ENCODE peak calls at places on chromosomes 4 and X, in nine cellular contexts. Y, U, B, X, F, Q, S, R and A are unnamed samples.

GRCh38 chr4:89704651-89705395 is 132.1 kb downstream of the SNCA start:
- DNase-seq in Y (no peak), U (no peak), B (no peak), X (no peak), F (no peak), Q (no peak), S (no peak), R (no peak), A (no peak)

GRCh38 chr4:56683455-56683854 is 2.4 kb upstream of the HOPX start:
- DNase-seq in Y (no peak), U (no peak), B (no peak), X (no peak), F (no peak), Q (no peak), S (no peak), R (no peak), A (no peak)

GRCh38 chr4:156773648-156774357 is 197.8 kb downstream of the PDGFC start:
- DNase-seq in Y (no peak), U (no peak), B (no peak), X (no peak), F (no peak), Q (no peak), S (no peak), R (no peak), A (no peak)

GRCh38 chr4:156560701-156561100 is 410.9 kb downstream of the PDGFC start:
- DNase-seq in Y (no peak), U (no peak), B (no peak), X (no peak), F (no peak), Q (peak), S (no peak), R (no peak), A (no peak)

GRCh38 chr4:113636877-113637276 is 124.7 kb downstream of the CAMK2D start:
- DNase-seq in Y (no peak), U (no peak), B (no peak), X (no peak), F (no peak), Q (peak), S (no peak), R (no peak), A (no peak)

GRCh38 chrX:83160096-83160495 is 348.0 kb upstream of the POU3F4 start:
- DNase-seq in Y (no peak), U (no peak), B (no peak), X (no peak), F (no peak), Q (peak), S (no peak), R (no peak), A (no peak)

GRCh38 chr4:144903953-144904711 is 193.9 kb downstream of the ANAPC10 start:
- DNase-seq in Y (no peak), U (no peak), B (no peak), X (no peak), F (no peak), Q (peak), S (no peak), R (no peak), A (no peak)

GRCh38 chrX:153824348-153824747 is 6.0 kb downstream of the PDZD4 start:
- DNase-seq in Y (no peak), U (no peak), B (no peak), X (peak), F (no peak), Q (no peak), S (no peak), R (no peak), A (no peak)

GRCh38 chrX:39331062-39331704 is 529.9 kb downstream of the MID1IP1 start:
- DNase-seq in Y (no peak), U (no peak), B (no peak), X (no peak), F (no peak), Q (peak), S (no peak), R (no peak), A (no peak)

GRCh38 chrX:153662266-153662665 is 11.3 kb downstream of the PNCK start:
- DNase-seq in Y (peak), U (peak), B (no peak), X (peak), F (peak), Q (peak), S (peak), R (no peak), A (peak)

GRCh38 chr4:109298279-109299010 is 4.0 kb downstream of the COL25A1 start:
- DNase-seq in Y (no peak), U (no peak), B (no peak), X (no peak), F (no peak), Q (no peak), S (no peak), R (peak), A (no peak)

GRCh38 chr4:61630548-61630947 is 430.4 kb downstream of the ADGRL3 start:
- DNase-seq in Y (no peak), U (no peak), B (no peak), X (no peak), F (no peak), Q (no peak), S (no peak), R (no peak), A (no peak)

GRCh38 chr4:37317104-37317643 is 72.6 kb downstream of the NWD2 start:
- DNase-seq in Y (no peak), U (no peak), B (no peak), X (no peak), F (no peak), Q (no peak), S (no peak), R (no peak), A (no peak)

GRCh38 chr4:186570193-186570996 is 15.0 kb upstream of the MTNR1A start:
- DNase-seq in Y (peak), U (no peak), B (no peak), X (no peak), F (peak), Q (no peak), S (no peak), R (no peak), A (no peak)

GRCh38 chrX:150848914-150849365 is 49.5 kb downstream of the CD99L2 start:
- DNase-seq in Y (peak), U (peak), B (no peak), X (no peak), F (peak), Q (peak), S (peak), R (no peak), A (no peak)

GRCh38 chr4:39453738-39454137 is 5.0 kb downstream of the RPL9 start:
- DNase-seq in Y (no peak), U (no peak), B (no peak), X (no peak), F (no peak), Q (no peak), S (no peak), R (no peak), A (no peak)
- TF ChIP-seq POLR2A in Y (no peak), U (no peak), B (no peak), X (no peak), F (no peak), Q (no peak), S (peak), R (no peak), A (no peak)

GRCh38 chr4:161680146-161680545 is 483.7 kb downstream of the FSTL5 start:
- DNase-seq in Y (no peak), U (no peak), B (no peak), X (no peak), F (no peak), Q (no peak), S (no peak), R (no peak), A (no peak)
- TF ChIP-seq POLR2A in Y (no peak), U (no peak), B (no peak), X (no peak), F (no peak), Q (no peak), S (no peak), R (no peak), A (no peak)

GRCh38 chr4:76489799-76490176 is 54.8 kb downstream of the SHROOM3 start:
- DNase-seq in Y (no peak), U (no peak), B (no peak), X (no peak), F (no peak), Q (no peak), S (no peak), R (no peak), A (no peak)

GRCh38 chr4:76494243-76494642 is 59.2 kb downstream of the SHROOM3 start:
- DNase-seq in Y (no peak), U (no peak), B (no peak), X (no peak), F (no peak), Q (no peak), S (no peak), R (no peak), A (no peak)

GRCh38 chr4:76499461-76499860 is 64.4 kb downstream of the SHROOM3 start:
- DNase-seq in Y (no peak), U (no peak), B (no peak), X (no peak), F (no peak), Q (no peak), S (no peak), R (no peak), A (no peak)

GRCh38 chr4:76498550-76498949 is 63.5 kb downstream of the SHROOM3 start:
- DNase-seq in Y (no peak), U (no peak), B (no peak), X (no peak), F (no peak), Q (no peak), S (peak), R (no peak), A (no peak)

DNA sequence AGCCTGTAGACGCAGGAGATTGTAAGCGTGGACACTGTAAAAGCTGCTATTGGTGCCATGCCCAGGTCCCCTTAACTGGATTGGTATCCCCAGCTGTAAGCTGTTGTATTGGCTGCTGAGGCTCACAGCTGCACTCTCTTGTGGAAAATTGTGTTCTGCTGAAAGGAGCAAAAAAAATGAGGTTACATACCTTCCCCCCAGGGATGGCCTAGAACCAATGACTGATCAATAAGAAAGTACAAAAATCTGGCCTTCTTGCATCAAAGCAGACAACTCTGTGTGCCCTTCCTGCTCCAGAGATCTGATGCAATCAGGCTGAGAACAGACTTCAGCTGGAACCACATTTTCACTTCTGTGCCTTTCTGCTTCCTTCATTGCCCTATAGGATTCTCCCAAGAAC is 60.1 kb downstream of the SHROOM3 start:
- DNase-seq in Y (no peak), U (no peak), B (no peak), X (no peak), F (no peak), Q (no peak), S (no peak), R (no peak), A (no peak)
- TF ChIP-seq POLR2A in Y (no peak), U (no peak), B (no peak), X (no peak), F (no peak), Q (no peak), S (no peak), R (no peak), A (no peak)

DNA sequence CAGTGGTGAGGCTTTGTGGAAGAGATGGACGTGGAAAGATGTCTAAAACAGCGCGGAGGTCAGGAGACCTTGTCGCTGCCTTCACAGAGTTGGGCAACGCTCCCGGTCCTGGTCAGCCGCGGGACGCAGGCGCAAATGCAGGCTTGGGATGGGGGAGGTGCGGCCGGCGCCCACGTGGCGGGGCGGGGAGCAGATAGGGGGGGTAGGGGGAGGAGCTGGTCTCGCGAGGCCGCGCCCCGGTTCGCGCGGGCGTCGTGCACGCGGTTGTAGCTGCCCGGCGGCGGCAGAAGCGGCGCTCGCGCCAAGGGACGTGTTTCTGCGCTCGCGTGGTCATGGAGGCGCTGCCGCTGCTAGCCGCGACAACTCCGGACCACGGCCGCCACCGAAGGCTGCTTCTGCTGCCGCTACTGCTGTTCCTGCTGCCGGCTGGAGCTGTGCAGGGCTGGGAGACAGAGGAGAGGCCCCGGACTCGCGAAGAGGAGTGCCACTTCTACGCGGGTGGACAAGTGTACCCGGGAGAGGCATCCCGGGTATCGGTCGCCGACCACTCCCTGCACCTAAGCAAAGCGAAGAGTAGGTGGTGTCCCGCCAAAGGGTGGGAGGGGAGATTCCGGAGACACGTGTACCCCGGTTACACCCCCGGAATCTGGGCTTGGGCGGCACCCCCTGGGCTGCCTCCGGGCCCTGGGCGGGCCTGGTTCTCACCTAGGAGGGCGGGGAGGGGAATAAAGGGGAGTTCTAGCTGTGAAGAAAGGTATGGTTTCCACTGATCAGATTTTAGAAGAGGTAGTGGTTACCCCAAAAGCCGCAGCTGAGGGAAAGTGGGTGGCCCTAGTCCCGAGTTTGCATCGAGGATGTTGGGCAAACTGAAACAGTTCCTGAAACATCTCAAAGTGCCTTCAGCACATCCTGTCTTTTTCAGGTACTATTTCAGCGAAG is at the start of gene PRDX4:
- DNase-seq in Y (peak), U (peak), B (peak), X (peak), F (peak), Q (peak), S (peak), R (peak), A (peak)
- TF ChIP-seq POLR2A in Y (peak), U (peak), B (peak), X (no peak), F (no peak), Q (peak), S (peak), R (peak), A (no peak)

GRCh38 chrX:16772460-16772859 is 13.8 kb upstream of the TXLNG start:
- DNase-seq in Y (no peak), U (no peak), B (no peak), X (no peak), F (no peak), Q (peak), S (peak), R (no peak), A (no peak)

GRCh38 chrX:16774746-16775145 is 11.5 kb upstream of the TXLNG start:
- DNase-seq in Y (no peak), U (no peak), B (no peak), X (no peak), F (no peak), Q (no peak), S (no peak), R (no peak), A (no peak)

GRCh38 chrX:16770970-16771482 is 15.2 kb upstream of the TXLNG start:
- DNase-seq in Y (no peak), U (no peak), B (no peak), X (no peak), F (no peak), Q (no peak), S (no peak), R (no peak), A (no peak)

DNA sequence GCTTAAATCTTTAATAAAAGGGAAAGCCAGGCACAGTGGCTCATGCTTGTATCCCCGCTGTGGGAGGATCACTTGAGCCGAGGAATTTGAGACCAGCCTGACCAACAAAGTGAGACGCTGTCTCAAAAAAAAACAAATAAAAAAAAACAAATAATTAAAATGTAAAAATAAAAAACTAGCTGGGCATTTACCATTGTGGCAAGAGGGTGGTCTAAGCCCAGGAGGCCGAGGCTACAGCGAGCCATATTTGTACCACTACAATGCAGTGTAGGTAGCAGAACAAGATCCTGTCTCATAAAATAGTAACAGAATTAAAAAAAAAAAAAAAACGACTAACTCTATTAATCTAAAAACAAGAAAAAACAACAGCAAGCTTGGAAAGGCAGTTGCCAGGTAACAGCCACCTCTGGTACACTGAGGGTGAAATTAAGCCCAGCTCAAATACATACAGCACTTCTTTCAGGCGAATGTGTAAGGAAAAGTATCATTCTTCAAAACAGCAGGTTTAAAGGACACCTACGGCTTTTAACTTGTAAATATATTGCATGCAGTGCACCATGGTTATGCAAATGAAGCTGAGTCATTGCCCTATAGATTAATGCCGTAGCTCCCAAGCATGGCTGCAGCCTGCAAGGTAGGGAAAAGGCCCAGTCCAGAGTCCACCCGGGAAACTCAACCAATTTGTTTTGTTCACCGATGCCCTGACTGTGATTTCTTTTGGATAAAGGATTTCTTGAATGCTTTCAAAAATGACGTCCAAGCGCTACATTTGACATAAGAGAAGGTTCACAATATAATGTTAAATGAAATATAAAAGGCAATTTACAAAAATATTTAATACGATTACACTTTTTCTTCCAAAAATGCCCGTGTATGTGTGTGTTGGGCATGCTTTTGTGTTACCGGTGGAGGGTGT is 14.5 kb upstream of the TXLNG start:
- DNase-seq in Y (peak), U (no peak), B (no peak), X (no peak), F (no peak), Q (peak), S (peak), R (no peak), A (peak)
- TF ChIP-seq POLR2A in Y (peak), U (no peak), B (no peak), X (no peak), F (no peak), Q (peak), S (peak), R (peak), A (no peak)

DNA sequence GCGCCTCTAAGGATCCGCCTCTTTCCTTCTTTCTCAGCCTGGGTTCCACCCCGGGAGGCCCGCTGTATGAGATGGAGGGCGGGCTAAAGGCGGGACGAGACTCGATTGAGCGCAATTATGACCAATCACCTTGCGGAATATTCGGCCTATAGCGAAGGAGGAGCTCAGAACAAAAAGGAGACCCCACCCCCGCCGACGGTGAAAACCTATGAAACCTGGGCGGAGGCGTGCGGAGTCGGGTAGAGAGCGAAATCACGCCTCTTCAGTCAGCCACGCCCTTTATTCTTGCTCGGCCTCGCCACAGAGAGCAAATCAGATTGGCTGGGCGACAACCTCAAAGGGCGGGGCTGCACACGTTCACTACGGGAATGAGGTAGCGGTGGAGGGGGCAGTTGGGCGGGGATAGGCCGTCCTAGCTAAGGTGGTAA is 615 bp upstream of the CDK16 start:
- DNase-seq in Y (peak), U (peak), B (peak), X (peak), F (peak), Q (peak), S (peak), R (peak), A (peak)
- TF ChIP-seq POLR2A in Y (no peak), U (peak), B (peak), X (peak), F (no peak), Q (no peak), S (no peak), R (no peak), A (no peak)

GRCh38 chr4:102614801-102615200 is 113.6 kb downstream of the NFKB1 start:
- DNase-seq in Y (peak), U (no peak), B (no peak), X (no peak), F (no peak), Q (no peak), S (no peak), R (no peak), A (no peak)
- TF ChIP-seq POLR2A in Y (no peak), U (no peak), B (no peak), X (no peak), F (no peak), Q (no peak), S (no peak), R (no peak), A (no peak)

GRCh38 chrX:74293343-74293946 is 10.5 kb upstream of the ZCCHC13 start:
- DNase-seq in Y (peak), U (peak), B (peak), X (peak), F (peak), Q (peak), S (peak), R (peak), A (peak)
- TF ChIP-seq POLR2A in Y (peak), U (peak), B (no peak), X (peak), F (no peak), Q (no peak), S (no peak), R (no peak), A (no peak)

GRCh38 chr4:102825261-102826071 is 1.9 kb downstream of the UBE2D3 start:
- DNase-seq in Y (peak), U (peak), B (peak), X (peak), F (no peak), Q (peak), S (peak), R (no peak), A (peak)
- TF ChIP-seq POLR2A in Y (peak), U (peak), B (peak), X (peak), F (no peak), Q (no peak), S (no peak), R (peak), A (peak)